ENCODE peak calls at places on chromosomes 11 and 22, in five cellular contexts. Z is fibroblast of villous mesenchyme, R is lung, M is HCT116, G is thoracic aorta. S is an unnamed sample.

GRCh38 chr11:32173435-32173834 is 82.6 kb downstream of the RCN1 start:
- DNase-seq in Z (peak), R (peak), M (peak), G (no peak), S (peak)

GRCh38 chr22:21963790-21964211 is 11.2 kb upstream of the PPM1F start:
- DNase-seq in Z (no peak), R (no peak), M (no peak), G (no peak), S (no peak)

GRCh38 chr11:61297741-61298140 is 2.6 kb upstream of the VWCE start:
- DNase-seq in Z (peak), R (no peak), M (no peak), G (no peak), S (peak)

GRCh38 chr11:86380295-86380694 is 5.6 kb downstream of the CCDC81 start:
- DNase-seq in Z (no peak), R (no peak), M (no peak), G (no peak), S (no peak)

GRCh38 chr11:114605370-114605769 is 9.8 kb upstream of the NXPE4 start:
- DNase-seq in Z (no peak), R (no peak), M (no peak), G (no peak), S (no peak)

GRCh38 chr11:73376803-73377629 is 817 bp downstream of the RELT start:
- DNase-seq in Z (peak), R (peak), M (peak), G (peak), S (peak)

GRCh38 chr22:40534379-40535188 is 101.9 kb downstream of the MRTFA start:
- DNase-seq in Z (peak), R (no peak), M (no peak), G (no peak), S (peak)

GRCh38 chr11:19453893-19454292 is 213.1 kb upstream of the E2F8 start:
- DNase-seq in Z (peak), R (no peak), M (no peak), G (peak), S (peak)

GRCh38 chr11:71554996-71555395 is 6.8 kb downstream of the KRTAP5-9 start:
- DNase-seq in Z (no peak), R (no peak), M (no peak), G (no peak), S (no peak)

GRCh38 chr11:15747671-15748070 is 608.7 kb downstream of the SOX6 start:
- DNase-seq in Z (peak), R (no peak), M (no peak), G (no peak), S (no peak)

GRCh38 chr22:46907578-46908215 is 145.2 kb downstream of the TBC1D22A start:
- DNase-seq in Z (no peak), R (no peak), M (no peak), G (no peak), S (no peak)

GRCh38 chr22:20242393-20243175 is 25.5 kb downstream of the RTN4R start:
- DNase-seq in Z (no peak), R (no peak), M (no peak), G (no peak), S (no peak)
- H3K4me3 ChIP-seq in Z (no peak), R (no peak), M (no peak), G (no peak), S (no peak)

DNA sequence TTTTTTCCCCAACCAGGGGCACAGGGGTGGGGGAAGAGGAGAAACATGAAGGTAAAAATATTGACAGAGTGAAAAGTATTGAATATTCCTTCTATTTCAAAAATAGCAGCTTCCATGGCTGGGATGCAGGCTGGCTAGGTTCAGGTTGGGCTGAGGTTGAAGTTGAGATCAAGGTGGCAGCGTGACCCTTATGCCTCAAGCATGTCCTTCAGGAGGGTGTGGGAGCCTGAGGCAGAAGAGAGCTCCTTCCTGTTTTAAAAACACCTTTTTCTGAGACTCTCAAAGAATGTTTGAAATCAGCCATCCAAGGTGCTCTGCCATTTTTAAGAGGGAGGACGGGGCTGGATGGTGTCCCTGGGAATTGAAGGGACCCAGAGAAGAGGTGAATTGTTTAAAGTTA is 29.5 kb downstream of the TIMP3 start:
- DNase-seq in Z (no peak), R (no peak), M (no peak), G (no peak), S (no peak)
- TF ChIP-seq CTCF in Z (no peak), R (no peak), M (no peak), G (no peak), S (no peak)

GRCh38 chr11:76666408-76666807 is 4.1 kb downstream of the LRRC32 start:
- DNase-seq in Z (peak), R (no peak), M (no peak), G (no peak), S (no peak)
- H3K4me3 ChIP-seq in Z (no peak), R (peak), M (no peak), G (peak), S (no peak)

GRCh38 chr22:35727436-35727835 is 9.8 kb downstream of the APOL5 start:
- DNase-seq in Z (peak), R (no peak), M (no peak), G (no peak), S (no peak)

GRCh38 chr22:35726933-35727332 is 9.3 kb downstream of the APOL5 start:
- DNase-seq in Z (no peak), R (no peak), M (no peak), G (no peak), S (no peak)

GRCh38 chr22:35728639-35729308 is 11.1 kb downstream of the APOL5 start:
- DNase-seq in Z (no peak), R (no peak), M (no peak), G (no peak), S (no peak)

GRCh38 chr22:35726398-35726797 is 8.7 kb downstream of the APOL5 start:
- DNase-seq in Z (no peak), R (no peak), M (no peak), G (no peak), S (no peak)

DNA sequence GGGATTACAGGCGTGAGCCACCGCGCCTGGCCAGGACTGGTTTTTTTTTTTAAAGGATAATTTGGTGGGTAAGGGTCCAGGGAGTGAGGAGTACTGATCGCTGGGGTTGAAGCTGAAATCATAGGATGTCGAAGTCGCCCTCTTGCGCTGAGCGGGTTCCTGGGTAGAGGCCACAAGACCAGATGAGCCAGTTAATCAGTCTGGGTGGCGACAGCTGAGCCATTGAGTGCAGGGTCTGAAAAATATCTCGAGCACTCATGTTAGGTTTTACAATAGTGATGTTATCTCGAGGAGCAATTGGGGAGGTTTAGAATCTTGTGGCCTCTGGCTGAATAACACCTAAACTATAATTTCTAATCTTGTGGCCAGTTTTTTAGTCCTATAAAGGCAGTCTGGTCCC is 7.8 kb downstream of the APOL5 start:
- DNase-seq in Z (peak), R (no peak), M (no peak), G (no peak), S (no peak)
- TF ChIP-seq CTCF in Z (no peak), R (no peak), M (no peak), G (no peak), S (no peak)

GRCh38 chr11:30326114-30326783 is 3.3 kb downstream of the ARL14EP start:
- DNase-seq in Z (no peak), R (no peak), M (no peak), G (no peak), S (no peak)

GRCh38 chr11:30322826-30323710 is at the start of gene ARL14EP:
- DNase-seq in Z (peak), R (peak), M (peak), G (peak), S (peak)

GRCh38 chr11:30326911-30327310 is 4.0 kb downstream of the ARL14EP start:
- DNase-seq in Z (no peak), R (no peak), M (no peak), G (no peak), S (no peak)

GRCh38 chr11:30321321-30321720 is 1.6 kb upstream of the ARL14EP start:
- DNase-seq in Z (no peak), R (no peak), M (no peak), G (no peak), S (no peak)

GRCh38 chr11:30322162-30322561 is 742 bp upstream of the ARL14EP start:
- DNase-seq in Z (no peak), R (no peak), M (no peak), G (no peak), S (no peak)
- H3K4me3 ChIP-seq in Z (peak), R (no peak), M (peak), G (peak), S (peak)

S was measured in foreskin fibroblast.